ENCODE peak calls at places on chromosome 15, in six cellular contexts. One of them, this sample, is unnamed.
A peak's percentile ranks its signal among the peaks of the same experiment; 100 is the strongest.

GRCh38 chr15:27481768-27482167 is 510.8 kb downstream of the GABRG3 start:
- DNase-seq in AG04450: no peak
- DNase-seq in K562: no peak
- DNase-seq in left ventricle myocardium inferior: no peak
- DNase-seq in astrocyte: no peak
- DNase-seq in breast epithelium: no peak
- DNase-seq in this sample: no peak

GRCh38 chr15:53658827-53659226 is 100.6 kb downstream of the WDR72 start:
- DNase-seq in AG04450: no peak
- DNase-seq in K562: no peak
- DNase-seq in left ventricle myocardium inferior: no peak
- DNase-seq in astrocyte: peak; percentile 0
- DNase-seq in breast epithelium: no peak
- DNase-seq in this sample: no peak

GRCh38 chr15:91132079-91132478 is 32.0 kb downstream of the SV2B start:
- DNase-seq in AG04450: no peak
- DNase-seq in K562: no peak
- DNase-seq in left ventricle myocardium inferior: no peak
- DNase-seq in astrocyte: no peak
- DNase-seq in breast epithelium: no peak
- DNase-seq in this sample: no peak

GRCh38 chr15:90855139-90855538 is 13.2 kb upstream of the FURIN start:
- DNase-seq in AG04450: no peak
- DNase-seq in K562: no peak
- DNase-seq in left ventricle myocardium inferior: no peak
- DNase-seq in astrocyte: no peak
- DNase-seq in breast epithelium: no peak
- DNase-seq in this sample: no peak

GRCh38 chr15:92949604-92950249 is 49.6 kb downstream of the CHD2 start:
- DNase-seq in AG04450: no peak
- DNase-seq in K562: no peak
- DNase-seq in left ventricle myocardium inferior: no peak
- DNase-seq in astrocyte: no peak
- DNase-seq in breast epithelium: no peak
- DNase-seq in this sample: no peak

GRCh38 chr15:33200444-33200843 is 5.9 kb upstream of the FMN1 start:
- DNase-seq in AG04450: no peak
- DNase-seq in K562: no peak
- DNase-seq in left ventricle myocardium inferior: no peak
- DNase-seq in astrocyte: peak; percentile 77
- DNase-seq in breast epithelium: no peak
- DNase-seq in this sample: no peak

GRCh38 chr15:89383635-89384604 is 49.3 kb upstream of the POLG start:
- DNase-seq in AG04450: no peak
- DNase-seq in K562: peak; percentile 27
- DNase-seq in left ventricle myocardium inferior: peak; percentile 60
- DNase-seq in astrocyte: peak; percentile 8
- DNase-seq in breast epithelium: peak; percentile 68
- DNase-seq in this sample: no peak

GRCh38 chr15:96502196-96502595 is 171.7 kb downstream of the NR2F2 start:
- DNase-seq in AG04450: no peak
- DNase-seq in K562: no peak
- DNase-seq in left ventricle myocardium inferior: no peak
- DNase-seq in astrocyte: no peak
- DNase-seq in breast epithelium: no peak
- DNase-seq in this sample: no peak

GRCh38 chr15:89958107-89958805 is 42.9 kb upstream of the ZNF710 start:
- DNase-seq in AG04450: no peak
- DNase-seq in K562: no peak
- DNase-seq in left ventricle myocardium inferior: no peak
- DNase-seq in astrocyte: no peak
- DNase-seq in breast epithelium: peak; percentile 70
- DNase-seq in this sample: no peak

GRCh38 chr15:75420698-75421097 is 30.8 kb downstream of the SIN3A start:
- DNase-seq in AG04450: peak; percentile 8
- DNase-seq in K562: no peak
- DNase-seq in left ventricle myocardium inferior: no peak
- DNase-seq in astrocyte: peak; percentile 20
- DNase-seq in breast epithelium: no peak
- DNase-seq in this sample: peak; percentile 44

GRCh38 chr15:100041380-100041779 is 300.4 kb downstream of the ADAMTS17 start:
- DNase-seq in AG04450: no peak
- DNase-seq in K562: no peak
- DNase-seq in left ventricle myocardium inferior: no peak
- DNase-seq in astrocyte: no peak
- DNase-seq in breast epithelium: no peak
- DNase-seq in this sample: no peak

GRCh38 chr15:25862469-25863066 is 559 bp downstream of the ATP10A start:
- DNase-seq in AG04450: no peak
- DNase-seq in K562: no peak
- DNase-seq in left ventricle myocardium inferior: no peak
- DNase-seq in astrocyte: no peak
- DNase-seq in breast epithelium: no peak
- DNase-seq in this sample: peak; percentile 57

GRCh38 chr15:33411596-33412545 is 101.1 kb downstream of the RYR3 start:
- DNase-seq in AG04450: no peak
- DNase-seq in K562: no peak
- DNase-seq in left ventricle myocardium inferior: no peak
- DNase-seq in astrocyte: no peak
- DNase-seq in breast epithelium: no peak
- DNase-seq in this sample: no peak

GRCh38 chr15:87213646-87214045 is 1042.9 kb downstream of the NTRK3 start:
- DNase-seq in AG04450: no peak
- DNase-seq in K562: no peak
- DNase-seq in left ventricle myocardium inferior: no peak
- DNase-seq in astrocyte: no peak
- DNase-seq in breast epithelium: no peak
- DNase-seq in this sample: no peak

GRCh38 chr15:73700041-73700842 is 16.1 kb downstream of the CD276 start:
- DNase-seq in AG04450: peak; percentile 58
- DNase-seq in K562: peak; percentile 71
- DNase-seq in left ventricle myocardium inferior: peak; percentile 69
- DNase-seq in astrocyte: peak; percentile 34
- DNase-seq in breast epithelium: peak; percentile 66
- DNase-seq in this sample: peak; percentile 92

GRCh38 chr15:77595231-77595630 is 37.5 kb downstream of the LINGO1 start:
- DNase-seq in AG04450: no peak
- DNase-seq in K562: no peak
- DNase-seq in left ventricle myocardium inferior: no peak
- DNase-seq in astrocyte: no peak
- DNase-seq in breast epithelium: no peak
- DNase-seq in this sample: no peak

GRCh38 chr15:70251246-70251990 is 153.7 kb upstream of the TLE3 start:
- DNase-seq in AG04450: no peak
- DNase-seq in K562: no peak
- DNase-seq in left ventricle myocardium inferior: no peak
- DNase-seq in astrocyte: no peak
- DNase-seq in breast epithelium: no peak
- DNase-seq in this sample: no peak

GRCh38 chr15:94367726-94368535 is 136.6 kb downstream of the MCTP2 start:
- DNase-seq in AG04450: no peak
- DNase-seq in K562: no peak
- DNase-seq in left ventricle myocardium inferior: no peak
- DNase-seq in astrocyte: no peak
- DNase-seq in breast epithelium: no peak
- DNase-seq in this sample: no peak

GRCh38 chr15:47750740-47751262 is 33.5 kb downstream of the SEMA6D start:
- DNase-seq in AG04450: no peak
- DNase-seq in K562: no peak
- DNase-seq in left ventricle myocardium inferior: no peak
- DNase-seq in astrocyte: no peak
- DNase-seq in breast epithelium: no peak
- DNase-seq in this sample: no peak

GRCh38 chr15:52306270-52306669 is 10.7 kb upstream of the MYO5C start:
- DNase-seq in AG04450: peak; percentile 26
- DNase-seq in K562: no peak
- DNase-seq in left ventricle myocardium inferior: no peak
- DNase-seq in astrocyte: peak; percentile 45
- DNase-seq in breast epithelium: no peak
- DNase-seq in this sample: peak; percentile 68

GRCh38 chr15:52652984-52653383 is 26.2 kb downstream of the ATOSA start:
- DNase-seq in AG04450: peak; percentile 72
- DNase-seq in K562: no peak
- DNase-seq in left ventricle myocardium inferior: no peak
- DNase-seq in astrocyte: peak; percentile 91
- DNase-seq in breast epithelium: no peak
- DNase-seq in this sample: peak; percentile 34

GRCh38 chr15:55627730-55628368 is 39.7 kb upstream of the PYGO1 start:
- DNase-seq in AG04450: peak; percentile 74
- DNase-seq in K562: no peak
- DNase-seq in left ventricle myocardium inferior: no peak
- DNase-seq in astrocyte: peak; percentile 92
- DNase-seq in breast epithelium: no peak
- DNase-seq in this sample: peak; percentile 92

GRCh38 chr15:99432271-99433025 is 133.3 kb upstream of the MEF2A start:
- DNase-seq in AG04450: no peak
- DNase-seq in K562: no peak
- DNase-seq in left ventricle myocardium inferior: peak; percentile 16
- DNase-seq in astrocyte: no peak
- DNase-seq in breast epithelium: no peak
- DNase-seq in this sample: no peak

GRCh38 chr15:88627463-88627862 is 6.3 kb downstream of the AEN start:
- DNase-seq in AG04450: no peak
- DNase-seq in K562: no peak
- DNase-seq in left ventricle myocardium inferior: no peak
- DNase-seq in astrocyte: no peak
- DNase-seq in breast epithelium: no peak
- DNase-seq in this sample: no peak

GRCh38 chr15:77030928-77031375 is 36.0 kb downstream of the PSTPIP1 start:
- DNase-seq in AG04450: no peak
- DNase-seq in K562: no peak
- DNase-seq in left ventricle myocardium inferior: no peak
- DNase-seq in astrocyte: no peak
- DNase-seq in breast epithelium: peak; percentile 15
- DNase-seq in this sample: no peak

GRCh38 chr15:29889545-29890329 is 67.5 kb upstream of the TJP1 start:
- DNase-seq in AG04450: no peak
- DNase-seq in K562: no peak
- DNase-seq in left ventricle myocardium inferior: no peak
- DNase-seq in astrocyte: no peak
- DNase-seq in breast epithelium: no peak
- DNase-seq in this sample: peak; percentile 32

GRCh38 chr15:45457641-45458539 is 64.7 kb downstream of the SLC30A4 start:
- DNase-seq in AG04450: peak; percentile 63
- DNase-seq in K562: peak; percentile 76
- DNase-seq in left ventricle myocardium inferior: no peak
- DNase-seq in astrocyte: peak; percentile 41
- DNase-seq in breast epithelium: peak; percentile 62
- DNase-seq in this sample: peak; percentile 89

GRCh38 chr15:85745525-85745924 is 49.2 kb downstream of the KLHL25 start:
- DNase-seq in AG04450: no peak
- DNase-seq in K562: no peak
- DNase-seq in left ventricle myocardium inferior: no peak
- DNase-seq in astrocyte: no peak
- DNase-seq in breast epithelium: no peak
- DNase-seq in this sample: no peak

GRCh38 chr15:85743392-85744045 is 51.2 kb downstream of the KLHL25 start:
- DNase-seq in AG04450: no peak
- DNase-seq in K562: no peak
- DNase-seq in left ventricle myocardium inferior: no peak
- DNase-seq in astrocyte: no peak
- DNase-seq in breast epithelium: no peak
- DNase-seq in this sample: no peak

GRCh38 chr15:85746641-85747040 is 48.1 kb downstream of the KLHL25 start:
- DNase-seq in AG04450: no peak
- DNase-seq in K562: no peak
- DNase-seq in left ventricle myocardium inferior: no peak
- DNase-seq in astrocyte: no peak
- DNase-seq in breast epithelium: peak; percentile 15
- DNase-seq in this sample: no peak

GRCh38 chr15:85742186-85742751 is 52.5 kb downstream of the KLHL25 start:
- DNase-seq in AG04450: no peak
- DNase-seq in K562: no peak
- DNase-seq in left ventricle myocardium inferior: no peak
- DNase-seq in astrocyte: no peak
- DNase-seq in breast epithelium: no peak
- DNase-seq in this sample: peak; percentile 48

DNA sequence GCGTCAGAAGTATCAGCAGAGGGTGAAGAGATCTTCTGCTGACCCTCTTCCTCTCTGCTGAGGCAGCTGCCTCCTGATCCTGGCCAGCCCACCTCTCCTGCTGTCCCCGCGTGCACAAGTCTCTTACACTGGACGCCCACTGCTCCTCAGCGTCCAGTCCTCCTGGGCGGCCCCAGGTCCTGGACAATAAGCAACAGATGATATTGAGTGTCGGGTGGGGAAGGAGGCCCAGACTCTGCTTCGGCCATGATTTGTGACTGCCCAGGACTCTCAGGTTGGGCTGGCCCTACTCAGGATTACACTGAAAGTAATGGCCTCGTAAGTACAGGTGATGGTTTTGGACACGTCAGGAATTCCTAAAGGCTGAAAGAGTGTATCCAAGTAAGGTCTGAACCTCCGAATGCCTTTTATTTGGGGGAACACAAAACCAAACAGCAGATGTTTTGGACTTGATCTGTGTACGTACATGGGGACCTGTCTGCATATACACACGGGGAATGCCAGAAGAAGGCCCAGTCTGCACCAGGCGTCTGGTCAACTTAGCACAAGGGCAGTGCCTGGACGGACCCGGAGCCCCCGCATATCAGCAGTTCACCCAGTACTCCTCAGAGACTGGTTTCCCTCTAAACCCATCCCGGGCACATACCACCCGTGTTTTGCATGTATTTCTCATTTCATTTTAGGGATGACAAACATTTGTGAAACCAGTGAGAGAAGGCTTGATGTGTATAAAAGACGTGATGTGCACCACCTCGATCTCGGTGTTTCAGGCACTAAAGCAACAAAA is 49.9 kb downstream of the KLHL25 start:
- DNase-seq in AG04450: no peak
- DNase-seq in K562: no peak
- DNase-seq in left ventricle myocardium inferior: no peak
- DNase-seq in astrocyte: no peak
- DNase-seq in breast epithelium: no peak
- DNase-seq in this sample: no peak
- H3K4me3 ChIP-seq in AG04450: no peak overlapping the region
- H3K4me3 ChIP-seq in K562: no peak overlapping the region
- H3K4me3 ChIP-seq in left ventricle myocardium inferior: no peak overlapping the region
- H3K4me3 ChIP-seq in astrocyte: no peak overlapping the region
- H3K4me3 ChIP-seq in breast epithelium: no peak overlapping the region
- H3K4me3 ChIP-seq in this sample: no peak overlapping the region

GRCh38 chr15:41936649-41937567 is 35.4 kb downstream of the EHD4 start:
- DNase-seq in AG04450: no peak
- DNase-seq in K562: no peak
- DNase-seq in left ventricle myocardium inferior: no peak
- DNase-seq in astrocyte: peak; percentile 77
- DNase-seq in breast epithelium: no peak
- DNase-seq in this sample: no peak
- TF ChIP-seq CTCF in AG04450: no peak
- TF ChIP-seq CTCF in K562: peak; percentile 17
- TF ChIP-seq CTCF in left ventricle myocardium inferior: no peak
- TF ChIP-seq CTCF in astrocyte: no peak
- TF ChIP-seq CTCF in breast epithelium: no peak
- TF ChIP-seq CTCF in this sample: no peak

GRCh38 chr15:66772604-66772966 is 70.5 kb downstream of the SMAD6 start:
- DNase-seq in AG04450: no peak
- DNase-seq in K562: no peak
- DNase-seq in left ventricle myocardium inferior: no peak
- DNase-seq in astrocyte: no peak
- DNase-seq in breast epithelium: no peak
- DNase-seq in this sample: no peak
- H3K4me3 ChIP-seq in AG04450: no peak overlapping the region
- H3K4me3 ChIP-seq in K562: no peak overlapping the region
- H3K4me3 ChIP-seq in left ventricle myocardium inferior: no peak overlapping the region
- H3K4me3 ChIP-seq in astrocyte: no peak overlapping the region
- H3K4me3 ChIP-seq in breast epithelium: no peak overlapping the region
- H3K4me3 ChIP-seq in this sample: no peak overlapping the region

GRCh38 chr15:79035111-79035601 is 55.4 kb downstream of the RASGRF1 start:
- DNase-seq in AG04450: no peak
- DNase-seq in K562: no peak
- DNase-seq in left ventricle myocardium inferior: no peak
- DNase-seq in astrocyte: no peak
- DNase-seq in breast epithelium: peak; percentile 26
- DNase-seq in this sample: no peak
- TF ChIP-seq CTCF in AG04450: peak; percentile 27
- TF ChIP-seq CTCF in K562: no peak
- TF ChIP-seq CTCF in left ventricle myocardium inferior: no peak
- TF ChIP-seq CTCF in astrocyte: no peak
- TF ChIP-seq CTCF in breast epithelium: peak; percentile 33
- TF ChIP-seq CTCF in this sample: no peak